ENCODE peak calls at places on chromosomes 11 and 22, in nine cellular contexts. X is stimulated activated CD4-positive, alpha-beta T cell treated with anti-CD3 and anti-CD28 coated beads, Interleukin-12 subunit alpha, Interleukin-12 subunit beta, amount 100 ng/mL, for 4 hours; Z is activated CD8-positive, alpha-beta memory T cell treated with anti-CD3 and anti-CD28 coated beads, Interleukin-2, amount 50 U/mL, for 4 hours; Y is Calu3; P is iPS-NIHi11; B is activated naive CD4-positive, alpha-beta T cell; E is PC-9; L is heart left ventricle; C is NCI-H345. I is an unnamed sample.

GRCh38 chr11:59207988-59208432 is 4.7 kb downstream of the MPEG1 start:
- DNase-seq in X (peak; percentile 27), Z (peak; percentile 24), Y (peak; percentile 34), P (peak; percentile 58), B (no peak), E (peak; percentile 62), L (peak; percentile 43), C (peak; percentile 20), I (peak; percentile 52)

GRCh38 chr22:23763579-23764331 is 965 bp downstream of the C22orf15 start:
- DNase-seq in X (peak; percentile 56), Z (peak; percentile 63), Y (no peak), P (no peak), B (peak; percentile 18), E (no peak), L (peak; percentile 58), C (no peak), I (no peak)

GRCh38 chr11:32852142-32852541 is 22.4 kb downstream of the PRRG4 start:
- DNase-seq in X (no peak), Z (no peak), Y (no peak), P (peak; percentile 17), B (no peak), E (no peak), L (no peak), C (no peak), I (peak; percentile 89)

GRCh38 chr11:23233075-23233474 is 372.8 kb upstream of the CCDC179 start:
- DNase-seq in X (no peak), Z (no peak), Y (no peak), P (no peak), B (no peak), E (no peak), L (no peak), C (no peak), I (no peak)

GRCh38 chr22:44746836-44747519 is 5.4 kb upstream of the ARHGAP8 start:
- DNase-seq in X (no peak), Z (no peak), Y (peak; percentile 34), P (no peak), B (no peak), E (no peak), L (no peak), C (no peak), I (no peak)

GRCh38 chr11:58963551-58964075 is 24.3 kb downstream of the GLYATL1 start:
- DNase-seq in X (no peak), Z (no peak), Y (peak; percentile 10), P (peak; percentile 19), B (no peak), E (no peak), L (no peak), C (no peak), I (peak; percentile 44)

GRCh38 chr22:28198692-28199091 is 279.6 kb upstream of the PITPNB start:
- DNase-seq in X (no peak), Z (no peak), Y (no peak), P (no peak), B (no peak), E (no peak), L (no peak), C (no peak), I (no peak)

GRCh38 chr22:19126874-19127273 is 4.2 kb upstream of the TSSK2 start:
- DNase-seq in X (no peak), Z (no peak), Y (no peak), P (no peak), B (no peak), E (no peak), L (no peak), C (no peak), I (no peak)

GRCh38 chr11:66268953-66269906 is 791 bp downstream of the RAB1B start:
- DNase-seq in X (no peak), Z (no peak), Y (peak; percentile 40), P (peak; percentile 59), B (no peak), E (no peak), L (no peak), C (no peak), I (peak; percentile 14)

GRCh38 chr11:48083427-48083826 is 103.1 kb downstream of the PTPRJ start:
- DNase-seq in X (no peak), Z (no peak), Y (no peak), P (no peak), B (no peak), E (no peak), L (no peak), C (no peak), I (no peak)

GRCh38 chr22:30605449-30606110 is 1.4 kb upstream of the TCN2 start:
- DNase-seq in X (peak; percentile 38), Z (peak; percentile 45), Y (peak; percentile 71), P (peak; percentile 54), B (no peak), E (no peak), L (peak; percentile 54), C (peak; percentile 26), I (peak; percentile 74)

GRCh38 chr11:134522782-134523570 is 110.9 kb upstream of the B3GAT1 start:
- DNase-seq in X (no peak), Z (no peak), Y (no peak), P (no peak), B (no peak), E (no peak), L (no peak), C (no peak), I (peak; percentile 8)

GRCh38 chr11:100942016-100942415 is 187.6 kb downstream of the PGR start:
- DNase-seq in X (no peak), Z (no peak), Y (no peak), P (no peak), B (no peak), E (no peak), L (peak; percentile 78), C (no peak), I (no peak)

GRCh38 chr11:59849129-59849528 is 3.8 kb upstream of the CBLIF start:
- DNase-seq in X (no peak), Z (no peak), Y (peak; percentile 68), P (no peak), B (no peak), E (no peak), L (no peak), C (no peak), I (no peak)

GRCh38 chr22:38335077-38335476 is 17.8 kb upstream of the CSNK1E start:
- DNase-seq in X (no peak), Z (no peak), Y (no peak), P (no peak), B (no peak), E (peak; percentile 61), L (no peak), C (no peak), I (no peak)